ENCODE peak calls at places on chromosomes 1 and 21, in ten cellular contexts. One of them, this sample, is unnamed.

GRCh38 chr1:78716186-78716585 is 66.6 kb downstream of the IFI44 start:
- DNase-seq in cardiac fibroblast: peak
- DNase-seq in brain microvascular endothelial cell: peak
- DNase-seq in astrocyte of the cerebellum: peak
- DNase-seq in heart right ventricle: no peak
- DNase-seq in dorsolateral prefrontal cortex: no peak
- DNase-seq in nephron progenitor cell: no peak
- DNase-seq in BE2C: no peak
- DNase-seq in PC-3: peak
- DNase-seq in AG10803: peak
- DNase-seq in this sample: no peak

GRCh38 chr1:153540394-153541361 is at the start of gene S100A5:
- DNase-seq in PC-3: peak
- DNase-seq in nephron progenitor cell: no peak
- DNase-seq in BE2C: no peak
- DNase-seq in astrocyte of the cerebellum: no peak
- DNase-seq in brain microvascular endothelial cell: no peak
- DNase-seq in cardiac fibroblast: peak
- DNase-seq in AG10803: peak
- DNase-seq in heart right ventricle: no peak
- DNase-seq in dorsolateral prefrontal cortex: no peak
- DNase-seq in this sample: no peak

GRCh38 chr21:27021046-27021445 is 54.2 kb upstream of the ADAMTS5 start:
- DNase-seq in cardiac fibroblast: no peak
- DNase-seq in nephron progenitor cell: no peak
- DNase-seq in dorsolateral prefrontal cortex: no peak
- DNase-seq in BE2C: no peak
- DNase-seq in heart right ventricle: no peak
- DNase-seq in brain microvascular endothelial cell: no peak
- DNase-seq in AG10803: peak
- DNase-seq in astrocyte of the cerebellum: no peak
- DNase-seq in PC-3: no peak
- DNase-seq in this sample: no peak

GRCh38 chr1:204499511-204500468 is 5.2 kb upstream of the PIK3C2B start:
- DNase-seq in heart right ventricle: no peak
- DNase-seq in dorsolateral prefrontal cortex: no peak
- DNase-seq in astrocyte of the cerebellum: no peak
- DNase-seq in brain microvascular endothelial cell: no peak
- DNase-seq in PC-3: no peak
- DNase-seq in BE2C: no peak
- DNase-seq in nephron progenitor cell: no peak
- DNase-seq in AG10803: no peak
- DNase-seq in cardiac fibroblast: no peak
- DNase-seq in this sample: no peak

GRCh38 chr1:26697978-26698849 is 2.4 kb downstream of the ARID1A start:
- DNase-seq in astrocyte of the cerebellum: peak
- DNase-seq in nephron progenitor cell: peak
- DNase-seq in BE2C: peak
- DNase-seq in cardiac fibroblast: peak
- DNase-seq in heart right ventricle: peak
- DNase-seq in brain microvascular endothelial cell: peak
- DNase-seq in PC-3: peak
- DNase-seq in AG10803: peak
- DNase-seq in dorsolateral prefrontal cortex: no peak
- DNase-seq in this sample: no peak

GRCh38 chr1:176773038-176773437 is 310.1 kb downstream of the PAPPA2 start:
- DNase-seq in cardiac fibroblast: no peak
- DNase-seq in PC-3: no peak
- DNase-seq in brain microvascular endothelial cell: no peak
- DNase-seq in heart right ventricle: no peak
- DNase-seq in nephron progenitor cell: no peak
- DNase-seq in dorsolateral prefrontal cortex: no peak
- DNase-seq in BE2C: no peak
- DNase-seq in AG10803: no peak
- DNase-seq in astrocyte of the cerebellum: no peak
- DNase-seq in this sample: no peak

GRCh38 chr1:18116777-18117176 is 9.2 kb downstream of the IGSF21 start:
- DNase-seq in BE2C: no peak
- DNase-seq in heart right ventricle: no peak
- DNase-seq in cardiac fibroblast: no peak
- DNase-seq in astrocyte of the cerebellum: no peak
- DNase-seq in PC-3: no peak
- DNase-seq in AG10803: no peak
- DNase-seq in nephron progenitor cell: no peak
- DNase-seq in dorsolateral prefrontal cortex: no peak
- DNase-seq in brain microvascular endothelial cell: no peak
- DNase-seq in this sample: no peak

GRCh38 chr21:32163386-32163785 is 115.5 kb downstream of the MIS18A start:
- DNase-seq in PC-3: no peak
- DNase-seq in BE2C: no peak
- DNase-seq in nephron progenitor cell: no peak
- DNase-seq in brain microvascular endothelial cell: no peak
- DNase-seq in dorsolateral prefrontal cortex: no peak
- DNase-seq in AG10803: no peak
- DNase-seq in astrocyte of the cerebellum: no peak
- DNase-seq in cardiac fibroblast: no peak
- DNase-seq in heart right ventricle: no peak
- DNase-seq in this sample: no peak

GRCh38 chr1:227953022-227953412 is 5.3 kb upstream of the WNT9A start:
- DNase-seq in brain microvascular endothelial cell: no peak
- DNase-seq in PC-3: no peak
- DNase-seq in heart right ventricle: no peak
- DNase-seq in AG10803: no peak
- DNase-seq in cardiac fibroblast: no peak
- DNase-seq in dorsolateral prefrontal cortex: no peak
- DNase-seq in astrocyte of the cerebellum: no peak
- DNase-seq in nephron progenitor cell: no peak
- DNase-seq in BE2C: no peak
- DNase-seq in this sample: no peak

GRCh38 chr1:226064816-226065248 is 2.3 kb downstream of the H3-3A start:
- DNase-seq in PC-3: peak
- DNase-seq in dorsolateral prefrontal cortex: no peak
- DNase-seq in astrocyte of the cerebellum: no peak
- DNase-seq in nephron progenitor cell: peak
- DNase-seq in cardiac fibroblast: peak
- DNase-seq in brain microvascular endothelial cell: peak
- DNase-seq in heart right ventricle: peak
- DNase-seq in BE2C: peak
- DNase-seq in AG10803: peak
- DNase-seq in this sample: no peak
- TF ChIP-seq CTCF in PC-3: peak
- TF ChIP-seq CTCF in dorsolateral prefrontal cortex: peak
- TF ChIP-seq CTCF in astrocyte of the cerebellum: peak
- TF ChIP-seq CTCF in nephron progenitor cell: no peak
- TF ChIP-seq CTCF in cardiac fibroblast: peak
- TF ChIP-seq CTCF in brain microvascular endothelial cell: peak
- TF ChIP-seq CTCF in heart right ventricle: peak
- TF ChIP-seq CTCF in BE2C: peak
- TF ChIP-seq CTCF in AG10803: peak
- TF ChIP-seq CTCF in this sample: peak

GRCh38 chr1:66685670-66686069 is 66.6 kb upstream of the DYNLT5 start:
- DNase-seq in cardiac fibroblast: peak
- DNase-seq in nephron progenitor cell: no peak
- DNase-seq in brain microvascular endothelial cell: no peak
- DNase-seq in astrocyte of the cerebellum: no peak
- DNase-seq in BE2C: no peak
- DNase-seq in PC-3: no peak
- DNase-seq in heart right ventricle: no peak
- DNase-seq in dorsolateral prefrontal cortex: no peak
- DNase-seq in AG10803: peak
- DNase-seq in this sample: no peak
- TF ChIP-seq CTCF in cardiac fibroblast: no peak
- TF ChIP-seq CTCF in nephron progenitor cell: no peak
- TF ChIP-seq CTCF in brain microvascular endothelial cell: no peak
- TF ChIP-seq CTCF in astrocyte of the cerebellum: no peak
- TF ChIP-seq CTCF in BE2C: no peak
- TF ChIP-seq CTCF in PC-3: no peak
- TF ChIP-seq CTCF in heart right ventricle: no peak
- TF ChIP-seq CTCF in dorsolateral prefrontal cortex: no peak
- TF ChIP-seq CTCF in AG10803: no peak
- TF ChIP-seq CTCF in this sample: no peak

GRCh38 chr1:203326830-203327683 is 21.7 kb downstream of the BTG2 start:
- DNase-seq in brain microvascular endothelial cell: peak
- DNase-seq in astrocyte of the cerebellum: peak
- DNase-seq in heart right ventricle: peak
- DNase-seq in nephron progenitor cell: peak
- DNase-seq in dorsolateral prefrontal cortex: peak
- DNase-seq in BE2C: peak
- DNase-seq in PC-3: peak
- DNase-seq in AG10803: peak
- DNase-seq in cardiac fibroblast: peak
- DNase-seq in this sample: peak

GRCh38 chr1:203328714-203329122 is 22.2 kb downstream of the FMOD start:
- DNase-seq in heart right ventricle: no peak
- DNase-seq in cardiac fibroblast: no peak
- DNase-seq in PC-3: peak
- DNase-seq in AG10803: no peak
- DNase-seq in astrocyte of the cerebellum: peak
- DNase-seq in nephron progenitor cell: no peak
- DNase-seq in dorsolateral prefrontal cortex: no peak
- DNase-seq in BE2C: peak
- DNase-seq in brain microvascular endothelial cell: peak
- DNase-seq in this sample: no peak

GRCh38 chr1:203325004-203325417 is 19.7 kb downstream of the BTG2 start:
- DNase-seq in BE2C: peak
- DNase-seq in dorsolateral prefrontal cortex: no peak
- DNase-seq in heart right ventricle: no peak
- DNase-seq in cardiac fibroblast: no peak
- DNase-seq in AG10803: no peak
- DNase-seq in brain microvascular endothelial cell: no peak
- DNase-seq in PC-3: no peak
- DNase-seq in nephron progenitor cell: peak
- DNase-seq in astrocyte of the cerebellum: peak
- DNase-seq in this sample: no peak

GRCh38 chr1:203325418-203326091 is 20.2 kb downstream of the BTG2 start:
- DNase-seq in cardiac fibroblast: no peak
- DNase-seq in nephron progenitor cell: no peak
- DNase-seq in BE2C: peak
- DNase-seq in PC-3: no peak
- DNase-seq in heart right ventricle: peak
- DNase-seq in AG10803: no peak
- DNase-seq in brain microvascular endothelial cell: no peak
- DNase-seq in dorsolateral prefrontal cortex: peak
- DNase-seq in astrocyte of the cerebellum: no peak
- DNase-seq in this sample: no peak

DNA sequence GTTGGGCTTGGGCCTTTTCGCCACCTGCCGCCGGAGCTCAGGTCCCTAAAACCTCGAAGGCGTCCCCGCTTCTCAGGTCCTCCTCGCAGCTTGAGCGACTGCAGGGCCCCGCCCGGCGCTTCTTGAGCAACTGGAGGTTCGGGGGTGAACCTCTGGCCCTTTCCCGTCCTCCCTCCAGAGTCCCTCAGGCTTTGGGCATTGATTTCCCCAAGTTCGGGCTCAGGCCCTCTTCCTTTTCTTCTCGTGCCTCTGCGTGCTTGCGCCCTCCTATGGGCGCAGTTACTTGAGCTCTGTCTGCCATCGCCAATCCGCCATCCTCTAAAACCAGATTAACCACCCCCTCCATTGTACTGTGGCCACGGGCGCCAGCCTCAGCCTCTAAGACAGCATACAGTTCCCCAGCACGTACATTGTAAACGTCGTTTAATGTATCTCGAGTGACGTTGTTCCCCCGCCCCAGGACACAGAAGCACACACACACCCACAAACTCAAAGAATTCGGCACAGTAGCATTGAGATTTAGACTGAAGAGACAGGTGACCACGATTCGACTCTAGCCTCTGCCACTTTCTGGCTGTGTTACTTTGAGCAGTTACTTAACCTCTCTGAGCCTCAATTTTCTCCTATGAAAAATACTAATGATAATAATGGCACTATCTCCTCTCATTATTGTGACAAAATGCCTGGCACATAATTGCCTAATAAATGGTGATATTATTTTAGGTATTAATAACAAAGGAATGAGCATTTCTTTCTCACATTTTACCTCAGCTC is 22.6 kb downstream of the BTG2 start:
- DNase-seq in brain microvascular endothelial cell: peak
- DNase-seq in PC-3: peak
- DNase-seq in astrocyte of the cerebellum: no peak
- DNase-seq in AG10803: peak
- DNase-seq in dorsolateral prefrontal cortex: peak
- DNase-seq in BE2C: peak
- DNase-seq in heart right ventricle: peak
- DNase-seq in cardiac fibroblast: peak
- DNase-seq in nephron progenitor cell: no peak
- DNase-seq in this sample: peak
- TF ChIP-seq CTCF in brain microvascular endothelial cell: peak
- TF ChIP-seq CTCF in PC-3: peak
- TF ChIP-seq CTCF in astrocyte of the cerebellum: peak
- TF ChIP-seq CTCF in AG10803: peak
- TF ChIP-seq CTCF in dorsolateral prefrontal cortex: peak
- TF ChIP-seq CTCF in BE2C: peak
- TF ChIP-seq CTCF in heart right ventricle: peak
- TF ChIP-seq CTCF in cardiac fibroblast: peak
- TF ChIP-seq CTCF in nephron progenitor cell: peak
- TF ChIP-seq CTCF in this sample: no peak

GRCh38 chr21:43966946-43967512 is 45.1 kb upstream of the TRAPPC10 start:
- DNase-seq in dorsolateral prefrontal cortex: no peak
- DNase-seq in BE2C: no peak
- DNase-seq in nephron progenitor cell: no peak
- DNase-seq in cardiac fibroblast: no peak
- DNase-seq in brain microvascular endothelial cell: no peak
- DNase-seq in heart right ventricle: no peak
- DNase-seq in PC-3: no peak
- DNase-seq in AG10803: no peak
- DNase-seq in astrocyte of the cerebellum: no peak
- DNase-seq in this sample: no peak

GRCh38 chr21:43967981-43968380 is 44.1 kb upstream of the TRAPPC10 start:
- DNase-seq in BE2C: no peak
- DNase-seq in astrocyte of the cerebellum: no peak
- DNase-seq in AG10803: no peak
- DNase-seq in PC-3: no peak
- DNase-seq in dorsolateral prefrontal cortex: no peak
- DNase-seq in cardiac fibroblast: no peak
- DNase-seq in brain microvascular endothelial cell: no peak
- DNase-seq in nephron progenitor cell: no peak
- DNase-seq in heart right ventricle: no peak
- DNase-seq in this sample: no peak

GRCh38 chr21:43968410-43969114 is 43.5 kb upstream of the TRAPPC10 start:
- DNase-seq in brain microvascular endothelial cell: no peak
- DNase-seq in astrocyte of the cerebellum: no peak
- DNase-seq in dorsolateral prefrontal cortex: no peak
- DNase-seq in cardiac fibroblast: no peak
- DNase-seq in BE2C: no peak
- DNase-seq in heart right ventricle: no peak
- DNase-seq in nephron progenitor cell: no peak
- DNase-seq in PC-3: no peak
- DNase-seq in AG10803: no peak
- DNase-seq in this sample: no peak

GRCh38 chr21:43970551-43970950 is 41.6 kb upstream of the TRAPPC10 start:
- DNase-seq in nephron progenitor cell: no peak
- DNase-seq in BE2C: no peak
- DNase-seq in AG10803: no peak
- DNase-seq in heart right ventricle: no peak
- DNase-seq in astrocyte of the cerebellum: no peak
- DNase-seq in brain microvascular endothelial cell: no peak
- DNase-seq in dorsolateral prefrontal cortex: no peak
- DNase-seq in cardiac fibroblast: no peak
- DNase-seq in PC-3: no peak
- DNase-seq in this sample: no peak

DNA sequence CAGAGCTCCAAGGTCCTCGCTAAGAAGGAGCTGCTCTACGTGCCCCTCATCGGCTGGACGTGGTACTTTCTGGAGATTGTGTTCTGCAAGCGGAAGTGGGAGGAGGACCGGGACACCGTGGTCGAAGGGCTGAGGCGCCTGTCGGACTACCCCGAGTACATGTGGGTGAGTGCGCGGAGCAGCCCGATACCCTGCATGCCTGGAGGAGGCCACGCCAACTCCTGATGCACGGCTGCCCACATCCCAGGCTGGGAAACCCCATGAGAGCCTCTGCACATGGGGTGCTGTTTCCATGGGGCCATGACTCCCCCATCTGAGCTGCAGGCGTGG is 43.0 kb upstream of the TRAPPC10 start:
- DNase-seq in AG10803: no peak
- DNase-seq in cardiac fibroblast: no peak
- DNase-seq in brain microvascular endothelial cell: no peak
- DNase-seq in dorsolateral prefrontal cortex: no peak
- DNase-seq in BE2C: no peak
- DNase-seq in nephron progenitor cell: no peak
- DNase-seq in PC-3: no peak
- DNase-seq in astrocyte of the cerebellum: no peak
- DNase-seq in heart right ventricle: no peak
- DNase-seq in this sample: no peak
- TF ChIP-seq CTCF in AG10803: no peak
- TF ChIP-seq CTCF in cardiac fibroblast: no peak
- TF ChIP-seq CTCF in brain microvascular endothelial cell: no peak
- TF ChIP-seq CTCF in dorsolateral prefrontal cortex: no peak
- TF ChIP-seq CTCF in BE2C: no peak
- TF ChIP-seq CTCF in nephron progenitor cell: no peak
- TF ChIP-seq CTCF in PC-3: no peak
- TF ChIP-seq CTCF in astrocyte of the cerebellum: no peak
- TF ChIP-seq CTCF in heart right ventricle: no peak
- TF ChIP-seq CTCF in this sample: no peak